ENCODE peak calls at places on chromosome 6, in seven cellular contexts. S is NCI-H1105, U is progenitor cell of endocrine pancreas, G is foreskin fibroblast, F is breast epithelium, Q is GM06990, W is iPS-NIHi11. O is an unnamed sample.

GRCh38 chr6:154370545-154370944 is 13.9 kb upstream of the IPCEF1 start:
- DNase-seq in U (no peak), W (peak; percentile 29), G (peak; percentile 36), F (no peak), S (no peak), Q (no peak), O (no peak)

GRCh38 chr6:148091394-148091793 is 251.2 kb upstream of the SASH1 start:
- DNase-seq in W (no peak), F (no peak), Q (no peak), U (no peak), S (no peak), G (no peak), O (no peak)

GRCh38 chr6:16747232-16748027 is 13.8 kb downstream of the ATXN1 start:
- DNase-seq in W (no peak), G (peak; percentile 73), F (no peak), S (no peak), Q (no peak), U (no peak), O (no peak)

GRCh38 chr6:17712573-17712972 is 5.8 kb upstream of the NUP153 start:
- DNase-seq in G (no peak), Q (no peak), S (no peak), W (no peak), U (no peak), F (no peak), O (no peak)

GRCh38 chr6:71079707-71080106 is 122.8 kb upstream of the B3GAT2 start:
- DNase-seq in S (no peak), U (no peak), Q (no peak), W (no peak), F (no peak), G (peak; percentile 23), O (no peak)

GRCh38 chr6:121321282-121321681 is 13.0 kb downstream of the TBC1D32 start:
- DNase-seq in S (no peak), G (no peak), W (no peak), U (no peak), F (no peak), Q (no peak), O (no peak)

GRCh38 chr6:89297695-89298351 is 17.3 kb downstream of the GABRR2 start:
- DNase-seq in W (peak; percentile 42), U (no peak), G (peak; percentile 90), Q (peak; percentile 77), S (no peak), F (no peak), O (peak; percentile 75)

GRCh38 chr6:119284861-119285521 is 64.6 kb downstream of the MAN1A1 start:
- DNase-seq in U (no peak), S (no peak), W (peak; percentile 39), F (no peak), G (no peak), Q (no peak), O (no peak)

GRCh38 chr6:71473908-71474307 is 185.3 kb downstream of the OGFRL1 start:
- DNase-seq in W (no peak), S (no peak), Q (no peak), U (no peak), F (no peak), G (peak; percentile 95), O (no peak)

GRCh38 chr6:43809417-43810305 is 39.6 kb downstream of the VEGFA start:
- DNase-seq in G (peak; percentile 45), W (no peak), S (no peak), F (no peak), U (no peak), Q (no peak), O (no peak)

GRCh38 chr6:150354754-150355571 is 13.8 kb upstream of the IYD start:
- DNase-seq in F (no peak), U (no peak), S (no peak), G (no peak), Q (no peak), W (no peak), O (no peak)

GRCh38 chr6:140485740-140486467 is 1111.5 kb upstream of the CITED2 start:
- DNase-seq in F (no peak), S (no peak), W (peak; percentile 10), G (peak; percentile 85), U (no peak), Q (no peak), O (no peak)

GRCh38 chr6:141464490-141464889 is 668.2 kb upstream of the GJE1 start:
- DNase-seq in F (no peak), W (no peak), S (peak; percentile 94), G (peak; percentile 42), U (no peak), Q (no peak), O (no peak)

GRCh38 chr6:143673638-143674037 is 4.1 kb upstream of the PHACTR2 start:
- DNase-seq in F (no peak), Q (no peak), U (no peak), S (no peak), W (peak; percentile 66), G (peak; percentile 46), O (peak; percentile 49)

GRCh38 chr6:134750669-134751068 is 199.2 kb downstream of the ALDH8A1 start:
- DNase-seq in Q (no peak), U (no peak), F (no peak), G (peak; percentile 54), W (no peak), S (peak; percentile 16), O (no peak)

GRCh38 chr6:73694711-73695411 is 1.1 kb upstream of the CD109 start:
- DNase-seq in Q (no peak), S (no peak), F (no peak), W (no peak), G (peak; percentile 62), U (no peak), O (no peak)

GRCh38 chr6:21595265-21595950 is 1.9 kb downstream of the SOX4 start:
- DNase-seq in F (peak; percentile 67), Q (peak; percentile 70), U (no peak), W (peak; percentile 48), S (peak; percentile 68), G (peak; percentile 7), O (peak; percentile 57)

GRCh38 chr6:158815379-158815724 is 3.8 kb downstream of the EZR start:
- DNase-seq in U (no peak), F (no peak), S (no peak), G (no peak), Q (no peak), W (no peak), O (no peak)

GRCh38 chr6:105981002-105981887 is 104.9 kb upstream of the PRDM1 start:
- DNase-seq in F (no peak), U (no peak), Q (peak; percentile 12), G (no peak), W (peak; percentile 68), S (no peak), O (no peak)

GRCh38 chr6:125974214-125974866 is 12.0 kb upstream of the TRMT11 start:
- DNase-seq in U (no peak), G (peak; percentile 18), Q (no peak), W (no peak), S (peak; percentile 61), F (no peak), O (no peak)

GRCh38 chr6:19804362-19805145 is 32.6 kb upstream of the ID4 start:
- DNase-seq in U (peak; percentile 97), S (peak; percentile 96), G (peak; percentile 97), F (peak; percentile 92), Q (peak; percentile 78), W (peak; percentile 93), O (peak; percentile 95)

GRCh38 chr6:56821005-56821432 is 133.9 kb upstream of the BEND6 start:
- DNase-seq in S (no peak), F (no peak), Q (no peak), G (no peak), U (no peak), W (no peak), O (no peak)

GRCh38 chr6:81575446-81575845 is 177.0 kb downstream of the TENT5A start:
- DNase-seq in S (no peak), F (no peak), U (no peak), G (no peak), Q (no peak), W (no peak), O (no peak)

GRCh38 chr6:75296811-75297779 is 12.5 kb upstream of the TMEM30A start:
- DNase-seq in W (peak; percentile 25), F (no peak), U (no peak), Q (peak; percentile 49), S (peak; percentile 50), G (peak; percentile 51), O (no peak)

O was measured in ureter.